ENCODE peak calls at places on chromosomes 3 and 15, in five cellular contexts. P is IMR-90, O is activated B cell treated with CpG ODN at 0.5 μM for 24 hours, D is PC-3, N is colonic mucosa. A is an unnamed sample.

GRCh38 chr3:155032918-155033317 is 47.2 kb upstream of the MME start:
- DNase-seq in P (peak; percentile 57), O (no peak), D (no peak), N (no peak), A (no peak)

GRCh38 chr3:15929944-15930571 is 132.3 kb upstream of the ANKRD28 start:
- DNase-seq in P (no peak), O (no peak), D (no peak), N (no peak), A (no peak)

GRCh38 chr3:160564949-160565441 is 376 bp downstream of the KPNA4 start:
- DNase-seq in P (peak; percentile 51), O (no peak), D (peak; percentile 52), N (peak; percentile 73), A (no peak)

GRCh38 chr15:74500401-74500800 is 39.4 kb upstream of the UBL7 start:
- DNase-seq in P (no peak), O (no peak), D (no peak), N (no peak), A (no peak)

GRCh38 chr15:92500023-92500630 is 106.4 kb downstream of the ST8SIA2 start:
- DNase-seq in P (no peak), O (no peak), D (no peak), N (no peak), A (no peak)

GRCh38 chr3:22236490-22237271 is 485.7 kb upstream of the ZNF385D start:
- DNase-seq in P (no peak), O (no peak), D (peak; percentile 58), N (no peak), A (no peak)

GRCh38 chr15:65666257-65666656 is 44.5 kb downstream of the SLC24A1 start:
- DNase-seq in P (peak; percentile 88), O (no peak), D (peak; percentile 46), N (no peak), A (no peak)

GRCh38 chr3:65636326-65636725 is 402.4 kb downstream of the MAGI1 start:
- DNase-seq in P (no peak), O (no peak), D (no peak), N (no peak), A (no peak)

GRCh38 chr3:170233532-170233931 is 11.3 kb downstream of the PRKCI start:
- DNase-seq in P (peak; percentile 94), O (no peak), D (peak; percentile 27), N (peak; percentile 48), A (no peak)

GRCh38 chr15:88574062-88574461 is 27.6 kb upstream of the DET1 start:
- DNase-seq in P (no peak), O (no peak), D (no peak), N (no peak), A (no peak)

GRCh38 chr3:195150194-195151118 is 120.5 kb downstream of the XXYLT1 start:
- DNase-seq in P (peak; percentile 81), O (no peak), D (peak; percentile 78), N (peak; percentile 58), A (no peak)

GRCh38 chr3:69288161-69288895 is 97.6 kb downstream of the FRMD4B start:
- DNase-seq in P (no peak), O (no peak), D (no peak), N (no peak), A (no peak)

GRCh38 chr3:117893638-117894037 is 1141.0 kb downstream of the IGSF11 start:
- DNase-seq in P (no peak), O (no peak), D (peak; percentile 28), N (no peak), A (no peak)

GRCh38 chr3:14884665-14885064 is 62.7 kb upstream of the NR2C2 start:
- DNase-seq in P (no peak), O (no peak), D (no peak), N (no peak), A (no peak)

GRCh38 chr3:53083496-53083895 is 37.6 kb upstream of the SFMBT1 start:
- DNase-seq in P (peak; percentile 75), O (no peak), D (no peak), N (no peak), A (no peak)

GRCh38 chr3:115401891-115402501 is 221.3 kb upstream of the GAP43 start:
- DNase-seq in P (peak; percentile 86), O (no peak), D (peak; percentile 27), N (no peak), A (no peak)

GRCh38 chr3:13420817-13421755 is 964 bp upstream of the NUP210 start:
- DNase-seq in P (no peak), O (peak; percentile 39), D (no peak), N (peak; percentile 42), A (no peak)

GRCh38 chr3:125401402-125401801 is 26.3 kb upstream of the ZNF148 start:
- DNase-seq in P (peak; percentile 48), O (no peak), D (no peak), N (no peak), A (no peak)

GRCh38 chr3:14200841-14201240 is 22.2 kb downstream of the LSM3 start:
- DNase-seq in P (peak; percentile 46), O (no peak), D (no peak), N (no peak), A (no peak)

GRCh38 chr15:42736793-42737528 is at the start of gene CDAN1:
- DNase-seq in P (peak; percentile 75), O (peak; percentile 92), D (peak; percentile 90), N (peak; percentile 93), A (peak; percentile 99)

GRCh38 chr15:42735382-42736165 is 1.4 kb downstream of the CDAN1 start:
- DNase-seq in P (no peak), O (no peak), D (no peak), N (no peak), A (no peak)

GRCh38 chr15:42736178-42736792 is 643 bp downstream of the CDAN1 start:
- DNase-seq in P (no peak), O (peak; percentile 39), D (peak; percentile 7), N (no peak), A (no peak)

GRCh38 chr15:42734076-42734672 is 2.8 kb downstream of the CDAN1 start:
- DNase-seq in P (no peak), O (no peak), D (no peak), N (no peak), A (no peak)

DNA sequence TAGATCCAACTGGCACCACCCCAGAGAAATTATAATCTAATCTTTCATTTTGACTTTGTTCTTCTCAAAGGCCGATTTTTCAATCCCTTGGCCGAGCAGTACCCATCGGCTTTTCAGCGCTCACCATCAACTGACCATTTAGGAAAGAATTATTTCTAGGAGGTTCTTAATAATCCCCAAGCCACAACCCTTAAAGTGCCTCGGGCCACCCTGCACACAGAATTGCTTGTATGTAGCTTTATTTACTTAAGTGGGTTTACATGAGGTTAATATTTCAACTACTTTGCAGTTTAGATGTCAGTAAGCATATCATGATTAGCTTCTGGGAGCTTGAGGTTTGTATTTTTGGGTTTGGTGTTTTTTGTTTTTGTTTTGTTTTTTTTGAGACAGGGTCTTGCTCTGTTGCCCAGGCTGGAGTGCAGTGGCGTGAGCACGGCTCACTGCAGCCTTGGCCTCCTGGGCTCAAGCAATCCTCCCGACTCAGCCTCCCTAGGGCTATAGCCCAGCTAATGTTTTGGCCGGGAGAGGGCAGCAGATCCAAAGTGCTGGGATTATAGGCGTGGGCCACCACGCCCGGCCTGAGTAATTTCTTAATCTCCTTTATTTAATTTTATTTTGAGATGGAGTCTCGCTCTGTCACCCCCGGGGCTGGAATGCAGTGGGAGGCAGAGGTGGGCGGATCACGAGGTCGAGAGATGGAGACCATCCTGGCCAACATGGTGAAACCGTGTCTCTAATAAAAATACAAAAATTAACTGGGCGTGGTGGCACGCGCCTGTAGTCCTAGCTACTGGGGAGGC is 801 bp upstream of the CDAN1 start:
- DNase-seq in P (peak; percentile 4), O (no peak), D (peak; percentile 79), N (peak; percentile 64), A (no peak)
- TF ChIP-seq CTCF in P (no peak), O (no peak), D (peak; percentile 72), N (peak; percentile 42), A (peak; percentile 18)

DNA sequence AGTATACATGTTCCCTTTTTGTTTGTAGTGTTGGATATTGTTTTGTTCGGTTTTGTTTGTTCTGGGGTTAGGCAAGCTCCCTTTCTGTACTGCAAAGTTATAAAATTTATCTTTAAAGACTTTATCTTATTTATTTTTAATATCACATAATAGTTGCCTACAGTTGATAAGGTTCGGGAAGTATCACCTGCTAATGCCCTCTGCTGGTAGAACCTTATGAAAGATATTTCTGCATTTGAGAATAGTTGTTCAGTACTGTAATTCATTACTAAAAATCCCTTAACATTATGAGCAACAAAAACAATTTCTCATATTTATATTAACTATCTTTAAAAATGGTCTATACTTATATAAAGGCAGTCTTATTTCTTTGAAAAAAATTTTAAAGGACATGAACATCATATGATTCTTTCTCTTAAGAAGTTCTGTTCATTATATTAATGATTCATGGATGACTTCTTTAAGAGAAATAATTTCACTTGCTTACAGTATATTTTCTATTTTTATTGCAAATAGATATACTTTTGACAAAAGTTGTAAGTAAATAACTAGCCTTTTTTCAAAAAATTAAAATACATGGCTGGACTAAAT is 1126.8 kb downstream of the SI start:
- DNase-seq in P (no peak), O (no peak), D (peak; percentile 51), N (no peak), A (no peak)
- TF ChIP-seq CTCF in P (no peak), O (no peak), D (peak; percentile 64), N (peak; percentile 15), A (peak; percentile 58)

GRCh38 chr3:108438542-108438941 is 71.9 kb downstream of the MYH15 start:
- DNase-seq in P (no peak), O (no peak), D (no peak), N (no peak), A (no peak)

GRCh38 chr3:108437439-108437838 is 73.0 kb downstream of the MYH15 start:
- DNase-seq in P (no peak), O (no peak), D (peak; percentile 35), N (peak; percentile 85), A (no peak)

GRCh38 chr3:108441528-108441927 is 68.9 kb downstream of the MYH15 start:
- DNase-seq in P (no peak), O (no peak), D (no peak), N (no peak), A (no peak)

DNA sequence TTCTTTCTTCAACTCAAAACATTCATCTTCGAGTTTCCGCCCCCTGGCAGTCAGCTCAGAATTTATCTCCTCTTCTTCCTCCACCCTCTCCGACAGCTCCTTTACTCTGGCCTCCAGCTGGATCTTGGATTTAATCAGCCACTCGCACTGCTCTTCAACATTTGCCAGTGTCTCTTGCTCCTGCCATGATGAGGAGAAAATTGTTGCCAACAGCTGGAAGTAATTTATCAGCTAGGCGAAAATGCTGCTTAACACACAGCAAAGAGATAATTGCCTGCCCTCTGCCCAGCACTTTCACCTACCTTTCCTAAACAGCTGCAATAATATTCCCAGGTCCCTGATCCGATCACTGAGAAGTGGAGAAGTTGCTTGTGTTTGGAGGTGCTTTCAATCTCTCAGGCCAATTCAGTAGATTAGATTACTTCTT is 69.3 kb downstream of the MYH15 start:
- DNase-seq in P (no peak), O (no peak), D (no peak), N (no peak), A (no peak)
- TF ChIP-seq CTCF in P (no peak), O (no peak), D (no peak), N (no peak), A (no peak)

DNA sequence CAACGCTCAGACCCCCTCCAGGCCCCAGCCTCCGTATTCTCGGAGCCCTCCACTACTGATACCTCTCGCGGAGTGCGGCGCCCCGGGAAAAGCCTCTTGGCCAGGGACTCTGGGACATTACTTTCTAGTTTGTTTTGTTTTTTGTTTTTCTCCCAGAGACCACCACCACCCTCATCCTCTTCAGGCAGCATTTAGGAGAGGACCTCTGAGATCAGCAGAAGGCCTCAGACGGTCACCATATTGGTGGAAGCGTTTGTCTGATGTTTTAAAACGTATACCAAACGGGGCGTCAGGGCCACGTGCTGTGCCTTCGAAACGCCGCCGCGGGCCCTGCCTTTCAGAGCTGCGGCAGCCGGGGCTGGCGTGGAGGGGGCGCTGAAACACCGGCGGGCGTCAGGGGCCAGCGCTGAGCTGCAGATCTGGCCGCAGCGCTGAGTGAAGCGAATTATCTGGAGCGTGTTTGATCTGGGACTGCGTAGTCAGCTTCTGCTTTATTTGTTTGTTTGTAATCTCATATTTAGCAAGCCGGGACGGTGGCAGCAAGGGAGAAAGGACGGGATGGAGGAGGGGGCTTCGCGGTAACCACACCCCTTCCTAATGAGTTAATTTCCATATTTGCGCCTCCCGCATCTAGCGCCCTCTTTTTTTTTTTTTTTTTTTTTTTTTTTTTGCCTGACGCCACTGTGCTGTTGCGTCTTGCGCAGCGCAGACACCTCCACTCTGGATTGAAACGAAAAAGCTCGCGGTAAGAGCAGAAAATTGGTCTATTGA is 14.8 kb downstream of the SOX2 start:
- DNase-seq in P (no peak), O (no peak), D (no peak), N (no peak), A (no peak)
- TF ChIP-seq CTCF in P (no peak), O (no peak), D (no peak), N (no peak), A (no peak)

A was measured in D721Med.